ENCODE peak calls at places on chromosomes 16 and 17, in five cellular contexts. Y is AG09309, S is choroid plexus epithelial cell, R is DND-41, Q is tibial nerve. T is an unnamed sample.

GRCh38 chr17:9644910-9645751 is at the start of gene USP43:
- DNase-seq in Y (no peak), S (peak; percentile 41), R (peak; percentile 16), Q (no peak), T (no peak)

GRCh38 chr16:35258381-35258780 is 1799.0 kb downstream of the TP53TG3F start:
- DNase-seq in Y (no peak), S (no peak), R (no peak), Q (no peak), T (no peak)

GRCh38 chr16:81437860-81438259 is 6.7 kb upstream of the CMIP start:
- DNase-seq in Y (no peak), S (no peak), R (no peak), Q (no peak), T (no peak)

GRCh38 chr17:37516131-37516561 is 26.5 kb downstream of the DUSP14 start:
- DNase-seq in Y (no peak), S (no peak), R (no peak), Q (no peak), T (no peak)

GRCh38 chr17:63826468-63827001 is 696 bp upstream of the PSMC5 start:
- DNase-seq in Y (no peak), S (peak; percentile 67), R (no peak), Q (no peak), T (no peak)

GRCh38 chr17:75681289-75681688 is 14.2 kb downstream of the SAP30BP start:
- DNase-seq in Y (no peak), S (peak; percentile 47), R (no peak), Q (no peak), T (no peak)

GRCh38 chr17:63476857-63477470 is at the start of gene ACE:
- DNase-seq in Y (no peak), S (peak; percentile 33), R (peak; percentile 69), Q (no peak), T (peak; percentile 57)

GRCh38 chr17:7132511-7133094 is 18.0 kb upstream of the ASGR2 start:
- DNase-seq in Y (no peak), S (peak; percentile 59), R (no peak), Q (no peak), T (peak; percentile 91)

GRCh38 chr17:69763503-69763902 is 311.5 kb upstream of the KCNJ16 start:
- DNase-seq in Y (no peak), S (peak; percentile 61), R (no peak), Q (no peak), T (no peak)

GRCh38 chr17:57442914-57443571 is 186.7 kb downstream of the MSI2 start:
- DNase-seq in Y (no peak), S (no peak), R (peak; percentile 93), Q (no peak), T (peak; percentile 38)

GRCh38 chr16:75943705-75944514 is 217.6 kb upstream of the CPHXL start:
- DNase-seq in Y (no peak), S (no peak), R (no peak), Q (no peak), T (no peak)

GRCh38 chr17:31745964-31746650 is 112.9 kb downstream of the COPRS start:
- DNase-seq in Y (no peak), S (no peak), R (no peak), Q (no peak), T (no peak)

GRCh38 chr16:2089676-2090480 is 42.1 kb downstream of the TSC2 start:
- DNase-seq in Y (no peak), S (no peak), R (no peak), Q (no peak), T (no peak)

GRCh38 chr17:4199818-4200402 is 56.9 kb downstream of the CYB5D2 start:
- DNase-seq in Y (no peak), S (peak; percentile 58), R (peak; percentile 52), Q (no peak), T (peak; percentile 62)

GRCh38 chr16:81421126-81421525 is 23.5 kb upstream of the CMIP start:
- DNase-seq in Y (no peak), S (no peak), R (no peak), Q (no peak), T (no peak)

GRCh38 chr16:50430076-50430475 is 61.3 kb upstream of the BRD7 start:
- DNase-seq in Y (no peak), S (no peak), R (no peak), Q (no peak), T (no peak)

GRCh38 chr16:77711775-77712174 is 10.5 kb upstream of the NUDT7 start:
- DNase-seq in Y (no peak), S (peak; percentile 58), R (no peak), Q (no peak), T (no peak)

GRCh38 chr17:17416007-17416399 is 60.8 kb upstream of the MED9 start:
- DNase-seq in Y (no peak), S (peak; percentile 86), R (peak; percentile 75), Q (no peak), T (peak; percentile 63)

GRCh38 chr17:30780343-30780742 is 44.1 kb downstream of the CRLF3 start:
- DNase-seq in Y (no peak), S (no peak), R (peak; percentile 30), Q (no peak), T (peak; percentile 81)

GRCh38 chr17:20702692-20703091 is 123.2 kb downstream of the CDRT15L2 start:
- DNase-seq in Y (no peak), S (no peak), R (no peak), Q (no peak), T (no peak)

GRCh38 chr17:27878776-27879562 is 14.2 kb downstream of the LYRM9 start:
- DNase-seq in Y (no peak), S (no peak), R (peak; percentile 49), Q (no peak), T (no peak)

GRCh38 chr17:80783461-80783860 is 208.2 kb upstream of the CHMP6 start:
- DNase-seq in Y (no peak), S (no peak), R (no peak), Q (no peak), T (no peak)

GRCh38 chr17:74870512-74870911 is 2.3 kb downstream of the FDXR start:
- DNase-seq in Y (no peak), S (peak; percentile 72), R (no peak), Q (no peak), T (no peak)

GRCh38 chr16:66064811-66065530 is 301.5 kb upstream of the CDH5 start:
- DNase-seq in Y (no peak), S (no peak), R (no peak), Q (no peak), T (no peak)

GRCh38 chr16:28898266-28898665 is 20.0 kb downstream of the ATP2A1 start:
- DNase-seq in Y (no peak), S (no peak), R (no peak), Q (no peak), T (no peak)

GRCh38 chr17:27919120-27919519 is 26.0 kb upstream of the LYRM9 start:
- DNase-seq in Y (no peak), S (peak; percentile 13), R (no peak), Q (no peak), T (no peak)

GRCh38 chr17:58307468-58308172 is 21.0 kb downstream of the TSPOAP1 start:
- DNase-seq in Y (no peak), S (no peak), R (no peak), Q (no peak), T (no peak)

GRCh38 chr17:72720494-72720825 is 372.0 kb downstream of the SLC39A11 start:
- DNase-seq in Y (no peak), S (no peak), R (no peak), Q (no peak), T (no peak)

GRCh38 chr17:17041018-17041521 is 1.2 kb upstream of the MPRIP start:
- DNase-seq in Y (no peak), S (no peak), R (no peak), Q (no peak), T (no peak)

GRCh38 chr17:32191306-32191705 is 49.0 kb downstream of the RHOT1 start:
- DNase-seq in Y (no peak), S (peak; percentile 46), R (no peak), Q (no peak), T (no peak)

GRCh38 chr17:41844971-41845370 is 7.3 kb downstream of the KLHL10 start:
- DNase-seq in Y (no peak), S (no peak), R (no peak), Q (no peak), T (no peak)

GRCh38 chr16:24409045-24409444 is 130.3 kb upstream of the RBBP6 start:
- DNase-seq in Y (no peak), S (no peak), R (no peak), Q (no peak), T (peak; percentile 53)

GRCh38 chr17:49715717-49716279 is 8.0 kb upstream of the SLC35B1 start:
- DNase-seq in Y (no peak), S (no peak), R (no peak), Q (no peak), T (no peak)

DNA sequence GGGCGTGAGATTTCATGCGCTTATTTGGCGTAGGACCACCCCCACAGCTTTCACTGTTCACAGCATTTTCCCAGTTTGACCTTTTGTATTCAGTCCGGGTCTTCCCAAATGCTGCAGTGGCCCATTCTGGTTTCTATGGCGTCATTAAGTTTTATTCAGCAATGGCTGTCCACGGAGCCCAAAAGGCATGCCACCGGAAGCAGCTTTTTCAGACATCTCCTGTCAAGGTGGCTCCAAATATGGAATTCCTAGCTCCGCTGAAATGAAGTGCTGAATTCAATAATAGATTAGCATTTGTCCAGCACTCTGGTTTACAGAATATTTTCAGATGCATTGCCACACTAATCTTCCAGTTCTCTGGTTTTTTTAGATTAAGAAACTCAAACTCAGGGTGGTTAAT is 90.6 kb upstream of the FBXO47 start:
- DNase-seq in Y (no peak), S (no peak), R (no peak), Q (no peak), T (no peak)
- H3K4me3 ChIP-seq in Y (no peak overlapping the region), S (no peak overlapping the region), R (peak overlapping the region; percentile 86), Q (peak overlapping the region; percentile 64), T (no peak overlapping the region)

GRCh38 chr17:51636291-51636690 is 375.9 kb downstream of the UTP18 start:
- DNase-seq in Y (no peak), S (no peak), R (no peak), Q (no peak), T (no peak)
- TF ChIP-seq CTCF in Y (no peak), S (no peak), R (no peak), Q (no peak), T (no peak)

GRCh38 chr16:19116711-19117449 is 3.1 kb downstream of the ITPRIPL2 start:
- DNase-seq in Y (no peak), S (peak; percentile 72), R (no peak), Q (no peak), T (peak; percentile 32)
- H3K4me3 ChIP-seq in Y (no peak overlapping the region), S (peak overlapping the region; percentile 20), R (no peak overlapping the region), Q (peak overlapping the region; percentile 6), T (no peak overlapping the region)

GRCh38 chr17:52383493-52384100 is 225.1 kb upstream of the CA10 start:
- DNase-seq in Y (no peak), S (peak; percentile 7), R (peak; percentile 44), Q (peak; percentile 54), T (peak; percentile 43)
- TF ChIP-seq CTCF in Y (peak; percentile 11), S (no peak), R (peak; percentile 82), Q (peak; percentile 16), T (peak; percentile 63)

GRCh38 chr16:736936-737481 is 3.8 kb downstream of the CIAO3 start:
- DNase-seq in Y (no peak), S (no peak), R (no peak), Q (no peak), T (no peak)
- H3K4me3 ChIP-seq in Y (no peak overlapping the region), S (no peak overlapping the region), R (no peak overlapping the region), Q (no peak overlapping the region), T (no peak overlapping the region)

GRCh38 chr17:48107137-48108055 is at the start of gene SNX11:
- DNase-seq in Y (no peak), S (peak; percentile 74), R (peak; percentile 93), Q (peak; percentile 82), T (peak; percentile 92)
- TF ChIP-seq CTCF in Y (no peak), S (no peak), R (peak; percentile 27), Q (peak; percentile 30), T (no peak)

T was measured in GM12865.